ENCODE peak calls at places on chromosomes 11 and 22, in eight cellular contexts. One of them, this sample, is unnamed.
A peak's percentile ranks its signal among the peaks of the same experiment; 100 is the strongest.

GRCh38 chr11:108223449-108224149 is 732 bp downstream of the ATM start:
- DNase-seq in NCI-H345: no peak
- DNase-seq in Calu3: no peak
- DNase-seq in MM.1S: peak; percentile 38
- DNase-seq in left ventricle myocardium inferior: no peak
- DNase-seq in CD8-positive, alpha-beta memory T cell: peak; percentile 75
- DNase-seq in EL: peak; percentile 13
- DNase-seq in gastrocnemius medialis: no peak
- DNase-seq in this sample: peak; percentile 23

GRCh38 chr22:32533265-32534068 is 58.9 kb downstream of the FBXO7 start:
- DNase-seq in gastrocnemius medialis: no peak
- DNase-seq in left ventricle myocardium inferior: no peak
- DNase-seq in MM.1S: no peak
- DNase-seq in Calu3: no peak
- DNase-seq in CD8-positive, alpha-beta memory T cell: no peak
- DNase-seq in NCI-H345: no peak
- DNase-seq in EL: peak; percentile 66
- DNase-seq in this sample: no peak

GRCh38 chr11:27717377-27717776 is 17.1 kb upstream of the BDNF start:
- DNase-seq in Calu3: no peak
- DNase-seq in MM.1S: no peak
- DNase-seq in gastrocnemius medialis: no peak
- DNase-seq in left ventricle myocardium inferior: no peak
- DNase-seq in NCI-H345: peak; percentile 24
- DNase-seq in CD8-positive, alpha-beta memory T cell: no peak
- DNase-seq in EL: peak; percentile 59
- DNase-seq in this sample: no peak

GRCh38 chr11:96424693-96425092 is 34.9 kb downstream of the JRKL start:
- DNase-seq in left ventricle myocardium inferior: no peak
- DNase-seq in Calu3: no peak
- DNase-seq in CD8-positive, alpha-beta memory T cell: no peak
- DNase-seq in NCI-H345: no peak
- DNase-seq in MM.1S: no peak
- DNase-seq in EL: peak; percentile 55
- DNase-seq in gastrocnemius medialis: no peak
- DNase-seq in this sample: no peak

GRCh38 chr22:46976130-46976529 is 213.7 kb downstream of the TBC1D22A start:
- DNase-seq in left ventricle myocardium inferior: no peak
- DNase-seq in MM.1S: no peak
- DNase-seq in gastrocnemius medialis: no peak
- DNase-seq in CD8-positive, alpha-beta memory T cell: no peak
- DNase-seq in NCI-H345: no peak
- DNase-seq in Calu3: no peak
- DNase-seq in EL: no peak
- DNase-seq in this sample: no peak

GRCh38 chr11:106480581-106481185 is 403.2 kb downstream of the AASDHPPT start:
- DNase-seq in EL: no peak
- DNase-seq in left ventricle myocardium inferior: no peak
- DNase-seq in NCI-H345: no peak
- DNase-seq in MM.1S: no peak
- DNase-seq in Calu3: no peak
- DNase-seq in CD8-positive, alpha-beta memory T cell: no peak
- DNase-seq in gastrocnemius medialis: no peak
- DNase-seq in this sample: no peak

GRCh38 chr11:85886089-85887056 is 31.2 kb downstream of the CCDC83 start:
- DNase-seq in MM.1S: no peak
- DNase-seq in gastrocnemius medialis: no peak
- DNase-seq in EL: peak; percentile 32
- DNase-seq in CD8-positive, alpha-beta memory T cell: no peak
- DNase-seq in Calu3: no peak
- DNase-seq in NCI-H345: no peak
- DNase-seq in left ventricle myocardium inferior: no peak
- DNase-seq in this sample: no peak

GRCh38 chr11:113137735-113138529 is 176.5 kb upstream of the TTC12 start:
- DNase-seq in CD8-positive, alpha-beta memory T cell: no peak
- DNase-seq in NCI-H345: peak; percentile 56
- DNase-seq in left ventricle myocardium inferior: no peak
- DNase-seq in EL: no peak
- DNase-seq in Calu3: no peak
- DNase-seq in gastrocnemius medialis: no peak
- DNase-seq in MM.1S: no peak
- DNase-seq in this sample: no peak

GRCh38 chr11:102733232-102733875 is 8.6 kb upstream of the MMP8 start:
- DNase-seq in MM.1S: peak; percentile 61
- DNase-seq in left ventricle myocardium inferior: peak; percentile 19
- DNase-seq in Calu3: peak; percentile 74
- DNase-seq in CD8-positive, alpha-beta memory T cell: no peak
- DNase-seq in NCI-H345: peak; percentile 63
- DNase-seq in EL: peak; percentile 67
- DNase-seq in gastrocnemius medialis: no peak
- DNase-seq in this sample: peak; percentile 26

GRCh38 chr22:45162531-45162930 is 1.2 kb upstream of the NUP50 start:
- DNase-seq in Calu3: no peak
- DNase-seq in MM.1S: no peak
- DNase-seq in gastrocnemius medialis: no peak
- DNase-seq in left ventricle myocardium inferior: no peak
- DNase-seq in NCI-H345: no peak
- DNase-seq in EL: peak; percentile 11
- DNase-seq in CD8-positive, alpha-beta memory T cell: no peak
- DNase-seq in this sample: no peak

GRCh38 chr11:119626910-119627305 is 102.1 kb downstream of the NECTIN1 start:
- DNase-seq in Calu3: no peak
- DNase-seq in CD8-positive, alpha-beta memory T cell: no peak
- DNase-seq in MM.1S: no peak
- DNase-seq in EL: no peak
- DNase-seq in gastrocnemius medialis: no peak
- DNase-seq in NCI-H345: no peak
- DNase-seq in left ventricle myocardium inferior: no peak
- DNase-seq in this sample: no peak

GRCh38 chr11:75532200-75532972 is 6.6 kb upstream of the GDPD5 start:
- DNase-seq in MM.1S: peak; percentile 55
- DNase-seq in EL: peak; percentile 67
- DNase-seq in NCI-H345: peak; percentile 74
- DNase-seq in gastrocnemius medialis: no peak
- DNase-seq in Calu3: peak; percentile 85
- DNase-seq in left ventricle myocardium inferior: peak; percentile 55
- DNase-seq in CD8-positive, alpha-beta memory T cell: peak; percentile 75
- DNase-seq in this sample: peak; percentile 63

GRCh38 chr11:34243620-34244493 is 114.0 kb downstream of the ABTB2 start:
- DNase-seq in CD8-positive, alpha-beta memory T cell: no peak
- DNase-seq in left ventricle myocardium inferior: no peak
- DNase-seq in NCI-H345: no peak
- DNase-seq in Calu3: peak; percentile 81
- DNase-seq in EL: peak; percentile 82
- DNase-seq in gastrocnemius medialis: no peak
- DNase-seq in MM.1S: peak; percentile 91
- DNase-seq in this sample: no peak

GRCh38 chr11:102111011-102111786 is 952 bp downstream of the YAP1 start:
- DNase-seq in MM.1S: peak; percentile 34
- DNase-seq in NCI-H345: peak; percentile 24
- DNase-seq in gastrocnemius medialis: peak; percentile 58
- DNase-seq in Calu3: peak; percentile 84
- DNase-seq in CD8-positive, alpha-beta memory T cell: no peak
- DNase-seq in left ventricle myocardium inferior: peak; percentile 73
- DNase-seq in EL: peak; percentile 90
- DNase-seq in this sample: peak; percentile 85

GRCh38 chr11:67382481-67383136 is 9.2 kb upstream of the RAD9A start:
- DNase-seq in Calu3: peak; percentile 88
- DNase-seq in CD8-positive, alpha-beta memory T cell: peak; percentile 78
- DNase-seq in NCI-H345: peak; percentile 44
- DNase-seq in EL: peak; percentile 78
- DNase-seq in left ventricle myocardium inferior: peak; percentile 78
- DNase-seq in gastrocnemius medialis: peak; percentile 49
- DNase-seq in MM.1S: peak; percentile 71
- DNase-seq in this sample: peak; percentile 78

GRCh38 chr11:108803781-108804180 is 138.9 kb downstream of the DDX10 start:
- DNase-seq in MM.1S: no peak
- DNase-seq in left ventricle myocardium inferior: no peak
- DNase-seq in NCI-H345: no peak
- DNase-seq in gastrocnemius medialis: no peak
- DNase-seq in CD8-positive, alpha-beta memory T cell: no peak
- DNase-seq in EL: peak; percentile 7
- DNase-seq in Calu3: no peak
- DNase-seq in this sample: no peak

GRCh38 chr11:117827521-117828511 is 3.3 kb upstream of the FXYD2 start:
- DNase-seq in Calu3: no peak
- DNase-seq in EL: no peak
- DNase-seq in left ventricle myocardium inferior: no peak
- DNase-seq in NCI-H345: no peak
- DNase-seq in MM.1S: no peak
- DNase-seq in CD8-positive, alpha-beta memory T cell: peak; percentile 48
- DNase-seq in gastrocnemius medialis: no peak
- DNase-seq in this sample: peak; percentile 51

GRCh38 chr11:73931039-73931645 is 19.7 kb upstream of the DNAJB13 start:
- DNase-seq in Calu3: peak; percentile 42
- DNase-seq in NCI-H345: peak; percentile 30
- DNase-seq in EL: peak; percentile 69
- DNase-seq in CD8-positive, alpha-beta memory T cell: peak; percentile 3
- DNase-seq in MM.1S: peak; percentile 36
- DNase-seq in left ventricle myocardium inferior: no peak
- DNase-seq in gastrocnemius medialis: no peak
- DNase-seq in this sample: no peak

GRCh38 chr11:130434521-130435223 is 6.3 kb upstream of the ADAMTS8 start:
- DNase-seq in gastrocnemius medialis: peak; percentile 47
- DNase-seq in left ventricle myocardium inferior: peak; percentile 68
- DNase-seq in NCI-H345: peak; percentile 82
- DNase-seq in EL: peak; percentile 82
- DNase-seq in MM.1S: peak; percentile 83
- DNase-seq in CD8-positive, alpha-beta memory T cell: peak; percentile 64
- DNase-seq in Calu3: peak; percentile 64
- DNase-seq in this sample: peak; percentile 86

GRCh38 chr11:122105009-122105828 is 10.8 kb downstream of the BLID start:
- DNase-seq in NCI-H345: peak; percentile 82
- DNase-seq in EL: peak; percentile 44
- DNase-seq in MM.1S: no peak
- DNase-seq in Calu3: no peak
- DNase-seq in CD8-positive, alpha-beta memory T cell: no peak
- DNase-seq in gastrocnemius medialis: no peak
- DNase-seq in left ventricle myocardium inferior: no peak
- DNase-seq in this sample: no peak

GRCh38 chr22:20060700-20061480 is 19.2 kb upstream of the DGCR8 start:
- DNase-seq in EL: no peak
- DNase-seq in gastrocnemius medialis: no peak
- DNase-seq in MM.1S: no peak
- DNase-seq in CD8-positive, alpha-beta memory T cell: no peak
- DNase-seq in Calu3: no peak
- DNase-seq in left ventricle myocardium inferior: no peak
- DNase-seq in NCI-H345: no peak
- DNase-seq in this sample: no peak

GRCh38 chr11:63961608-63962412 is 12.6 kb upstream of the COX8A start:
- DNase-seq in Calu3: no peak
- DNase-seq in MM.1S: no peak
- DNase-seq in NCI-H345: peak; percentile 90
- DNase-seq in CD8-positive, alpha-beta memory T cell: no peak
- DNase-seq in left ventricle myocardium inferior: peak; percentile 26
- DNase-seq in EL: no peak
- DNase-seq in gastrocnemius medialis: no peak
- DNase-seq in this sample: no peak

GRCh38 chr22:19291218-19291579 is 320 bp downstream of the CLTCL1 start:
- DNase-seq in CD8-positive, alpha-beta memory T cell: no peak
- DNase-seq in EL: peak; percentile 46
- DNase-seq in left ventricle myocardium inferior: peak; percentile 47
- DNase-seq in NCI-H345: peak; percentile 2
- DNase-seq in MM.1S: no peak
- DNase-seq in Calu3: peak; percentile 31
- DNase-seq in gastrocnemius medialis: no peak
- DNase-seq in this sample: peak; percentile 72

GRCh38 chr11:112885744-112886706 is 75.2 kb upstream of the NCAM1 start:
- DNase-seq in gastrocnemius medialis: no peak
- DNase-seq in NCI-H345: no peak
- DNase-seq in Calu3: no peak
- DNase-seq in left ventricle myocardium inferior: no peak
- DNase-seq in EL: no peak
- DNase-seq in CD8-positive, alpha-beta memory T cell: no peak
- DNase-seq in MM.1S: no peak
- DNase-seq in this sample: no peak

GRCh38 chr11:57251491-57252104 is 14.5 kb upstream of the APLNR start:
- DNase-seq in Calu3: no peak
- DNase-seq in MM.1S: no peak
- DNase-seq in gastrocnemius medialis: peak; percentile 28
- DNase-seq in left ventricle myocardium inferior: peak; percentile 33
- DNase-seq in NCI-H345: no peak
- DNase-seq in CD8-positive, alpha-beta memory T cell: no peak
- DNase-seq in EL: no peak
- DNase-seq in this sample: no peak

GRCh38 chr22:36332623-36333331 is 55.0 kb downstream of the MYH9 start:
- DNase-seq in MM.1S: peak; percentile 78
- DNase-seq in Calu3: peak; percentile 89
- DNase-seq in left ventricle myocardium inferior: no peak
- DNase-seq in EL: peak; percentile 86
- DNase-seq in gastrocnemius medialis: no peak
- DNase-seq in NCI-H345: no peak
- DNase-seq in CD8-positive, alpha-beta memory T cell: peak; percentile 60
- DNase-seq in this sample: peak; percentile 74

GRCh38 chr11:64759722-64760719 is at the start of gene PYGM:
- DNase-seq in MM.1S: no peak
- DNase-seq in gastrocnemius medialis: peak; percentile 83
- DNase-seq in NCI-H345: no peak
- DNase-seq in CD8-positive, alpha-beta memory T cell: no peak
- DNase-seq in EL: no peak
- DNase-seq in left ventricle myocardium inferior: peak; percentile 89
- DNase-seq in Calu3: no peak
- DNase-seq in this sample: peak; percentile 97

GRCh38 chr22:37420656-37421467 is 6.4 kb downstream of the ELFN2 start:
- DNase-seq in EL: peak; percentile 30
- DNase-seq in MM.1S: no peak
- DNase-seq in CD8-positive, alpha-beta memory T cell: no peak
- DNase-seq in left ventricle myocardium inferior: no peak
- DNase-seq in NCI-H345: no peak
- DNase-seq in gastrocnemius medialis: no peak
- DNase-seq in Calu3: no peak
- DNase-seq in this sample: no peak

GRCh38 chr22:27637604-27638003 is 164.0 kb downstream of the MN1 start:
- DNase-seq in Calu3: no peak
- DNase-seq in EL: peak; percentile 55
- DNase-seq in NCI-H345: no peak
- DNase-seq in CD8-positive, alpha-beta memory T cell: no peak
- DNase-seq in gastrocnemius medialis: no peak
- DNase-seq in MM.1S: no peak
- DNase-seq in left ventricle myocardium inferior: no peak
- DNase-seq in this sample: no peak

GRCh38 chr11:119337581-119338317 is 2.9 kb downstream of the C1QTNF5 start:
- DNase-seq in MM.1S: no peak
- DNase-seq in gastrocnemius medialis: no peak
- DNase-seq in CD8-positive, alpha-beta memory T cell: no peak
- DNase-seq in NCI-H345: no peak
- DNase-seq in EL: peak; percentile 83
- DNase-seq in left ventricle myocardium inferior: no peak
- DNase-seq in Calu3: no peak
- DNase-seq in this sample: no peak

GRCh38 chr22:50085211-50085999 is at the start of gene MLC1:
- DNase-seq in MM.1S: no peak
- DNase-seq in Calu3: no peak
- DNase-seq in gastrocnemius medialis: no peak
- DNase-seq in CD8-positive, alpha-beta memory T cell: peak; percentile 17
- DNase-seq in EL: peak; percentile 8
- DNase-seq in NCI-H345: no peak
- DNase-seq in left ventricle myocardium inferior: no peak
- DNase-seq in this sample: no peak

GRCh38 chr11:35525501-35526175 is at the start of gene PAMR1:
- DNase-seq in NCI-H345: no peak
- DNase-seq in left ventricle myocardium inferior: peak; percentile 54
- DNase-seq in gastrocnemius medialis: peak; percentile 18
- DNase-seq in MM.1S: peak; percentile 36
- DNase-seq in CD8-positive, alpha-beta memory T cell: no peak
- DNase-seq in EL: peak; percentile 74
- DNase-seq in Calu3: peak; percentile 23
- DNase-seq in this sample: peak; percentile 67

GRCh38 chr11:65386307-65387081 is at the start of gene FRMD8:
- DNase-seq in NCI-H345: peak; percentile 86
- DNase-seq in left ventricle myocardium inferior: peak; percentile 95
- DNase-seq in EL: peak; percentile 81
- DNase-seq in CD8-positive, alpha-beta memory T cell: peak; percentile 88
- DNase-seq in MM.1S: peak; percentile 82
- DNase-seq in gastrocnemius medialis: peak; percentile 85
- DNase-seq in Calu3: peak; percentile 88
- DNase-seq in this sample: peak; percentile 92

GRCh38 chr22:38191746-38192474 is 9.9 kb upstream of the MAFF start:
- DNase-seq in Calu3: no peak
- DNase-seq in left ventricle myocardium inferior: no peak
- DNase-seq in NCI-H345: no peak
- DNase-seq in gastrocnemius medialis: no peak
- DNase-seq in EL: no peak
- DNase-seq in CD8-positive, alpha-beta memory T cell: no peak
- DNase-seq in MM.1S: no peak
- DNase-seq in this sample: no peak